ENCODE peak calls at places on chromosomes 1 and 21, in eight cellular contexts. L is uterus, N is psoas muscle, U is astrocyte, B is lower lobe of right lung, T is tibial nerve, M is H1, J is pancreas. Y is an unnamed sample.

GRCh38 chr1:62070384-62071011 is 124.2 kb upstream of the L1TD1 start:
- DNase-seq in L (no peak), N (no peak), U (no peak), B (no peak), T (peak; percentile 13), M (no peak), J (no peak), Y (no peak)

GRCh38 chr1:6424619-6425593 is at the start of gene ESPN:
- DNase-seq in L (no peak), N (no peak), U (no peak), B (no peak), T (no peak), M (peak; percentile 60), J (no peak), Y (no peak)

GRCh38 chr21:33300701-33301631 is 23.8 kb upstream of the IFNAR1 start:
- DNase-seq in L (no peak), N (no peak), U (no peak), B (no peak), T (no peak), M (peak; percentile 27), J (no peak), Y (no peak)

GRCh38 chr1:1148569-1148968 is 25.1 kb upstream of the TTLL10 start:
- DNase-seq in L (no peak), N (no peak), U (no peak), B (no peak), T (no peak), M (no peak), J (no peak), Y (no peak)

GRCh38 chr1:155322571-155322952 is 1.9 kb downstream of the RUSC1 start:
- DNase-seq in L (peak; percentile 53), N (peak; percentile 62), U (no peak), B (peak; percentile 53), T (no peak), M (peak; percentile 73), J (no peak), Y (no peak)

GRCh38 chr1:168970945-168971799 is 135.3 kb upstream of the ATP1B1 start:
- DNase-seq in L (no peak), N (no peak), U (no peak), B (no peak), T (no peak), M (no peak), J (no peak), Y (no peak)

GRCh38 chr1:115175596-115175995 is 86.3 kb upstream of the TSPAN2 start:
- DNase-seq in L (no peak), N (no peak), U (no peak), B (no peak), T (no peak), M (no peak), J (no peak), Y (no peak)

GRCh38 chr1:153612755-153613331 is at the start of gene S100A16:
- DNase-seq in L (peak; percentile 81), N (peak; percentile 88), U (peak; percentile 57), B (peak; percentile 83), T (peak; percentile 56), M (peak; percentile 75), J (peak; percentile 86), Y (peak; percentile 84)

GRCh38 chr21:34113842-34114241 is 40.5 kb downstream of the MRPS6 start:
- DNase-seq in L (no peak), N (no peak), U (no peak), B (no peak), T (no peak), M (no peak), J (no peak), Y (no peak)

GRCh38 chr1:119702384-119702783 is 9.3 kb upstream of the PHGDH start:
- DNase-seq in L (no peak), N (no peak), U (peak; percentile 46), B (no peak), T (no peak), M (no peak), J (no peak), Y (no peak)

GRCh38 chr1:116168277-116169032 is 57.3 kb downstream of the MAB21L3 start:
- DNase-seq in L (peak; percentile 73), N (peak; percentile 92), U (no peak), B (peak; percentile 91), T (peak; percentile 70), M (peak; percentile 92), J (peak; percentile 97), Y (peak; percentile 89)

GRCh38 chr21:46141767-46142580 is 13.4 kb downstream of the FTCD start:
- DNase-seq in L (peak; percentile 20), N (peak; percentile 48), U (no peak), B (peak; percentile 40), T (no peak), M (no peak), J (peak; percentile 24), Y (peak; percentile 60)

DNA sequence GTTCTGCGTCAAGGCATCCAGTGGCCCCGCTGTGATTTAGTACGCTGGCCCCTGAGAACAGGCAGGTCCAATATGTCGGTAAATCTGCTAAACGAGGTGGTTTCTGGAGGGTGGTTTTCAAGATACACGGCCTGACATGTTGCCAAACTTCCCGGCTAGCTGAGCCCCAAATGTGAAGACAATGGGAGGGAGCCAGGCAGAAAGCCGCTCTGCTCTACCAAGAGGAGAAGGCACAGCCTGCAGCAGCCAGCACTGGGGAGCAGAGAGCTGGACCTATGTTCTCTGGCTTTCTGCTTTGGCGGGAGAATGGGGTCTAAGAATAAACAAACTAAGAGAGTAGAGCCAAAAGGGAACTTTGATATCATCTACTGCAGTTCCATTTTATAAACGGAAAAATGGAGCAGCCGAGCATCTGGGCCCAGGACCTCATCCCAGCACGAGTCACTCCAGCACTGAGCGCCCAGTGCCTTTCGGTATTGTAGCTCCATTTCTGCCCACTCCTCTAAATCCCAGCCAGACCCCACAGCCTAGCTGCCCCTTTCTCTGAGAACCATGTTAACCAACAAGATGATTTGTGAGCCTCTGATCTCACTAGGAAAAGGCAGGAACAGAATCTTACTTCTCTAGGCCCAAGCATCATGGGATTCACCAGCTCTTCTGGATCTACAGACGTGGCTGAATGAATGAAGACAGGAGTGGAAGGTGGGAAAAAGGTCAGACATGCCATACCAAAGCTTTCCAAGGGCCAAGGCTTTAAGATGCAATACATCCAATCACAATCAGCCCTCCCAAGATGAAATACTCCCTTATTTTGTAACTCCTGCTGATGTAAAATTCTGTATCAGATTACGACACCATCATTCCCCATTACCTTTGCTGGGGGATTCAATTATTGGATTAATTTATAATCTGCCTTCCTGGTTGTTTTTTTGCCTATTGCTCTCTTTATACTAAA is 81.2 kb downstream of the SSBP3 start:
- DNase-seq in L (peak; percentile 82), N (no peak), U (no peak), B (no peak), T (peak; percentile 27), M (no peak), J (no peak), Y (no peak)
- H3K4me1 ChIP-seq in L (peaks cover 27% of the 10 kb centered on the region), N (peaks cover 75% of the 10 kb centered on the region), U (peaks cover 14% of the 10 kb centered on the region), B (peaks cover 73% of the 10 kb centered on the region), T (no peaks in the 10 kb centered on the region), M (peaks cover 57% of the 10 kb centered on the region), J (peaks cover 13% of the 10 kb centered on the region), Y (peaks cover 70% of the 10 kb centered on the region)

GRCh38 chr1:54571326-54571725 is 23.3 kb downstream of the ACOT11 start:
- DNase-seq in L (no peak), N (no peak), U (no peak), B (no peak), T (no peak), M (no peak), J (no peak), Y (no peak)

GRCh38 chr1:54572236-54572850 is 24.3 kb downstream of the ACOT11 start:
- DNase-seq in L (no peak), N (no peak), U (no peak), B (no peak), T (no peak), M (no peak), J (no peak), Y (no peak)

GRCh38 chr1:54570161-54570560 is 22.1 kb downstream of the ACOT11 start:
- DNase-seq in L (no peak), N (no peak), U (no peak), B (no peak), T (no peak), M (no peak), J (no peak), Y (no peak)

GRCh38 chr1:54569339-54569738 is 21.3 kb downstream of the ACOT11 start:
- DNase-seq in L (no peak), N (no peak), U (no peak), B (no peak), T (no peak), M (no peak), J (no peak), Y (peak; percentile 81)

GRCh38 chr1:54571803-54572202 is 23.8 kb downstream of the ACOT11 start:
- DNase-seq in L (no peak), N (no peak), U (no peak), B (no peak), T (no peak), M (no peak), J (no peak), Y (no peak)
- TF ChIP-seq CTCF in L (no peak), N (no peak), U (no peak), B (no peak), T (no peak), M (peak; percentile 18), J (no peak), Y (no peak)

GRCh38 chr1:201299968-201300367 is 16.7 kb downstream of the PKP1 start:
- DNase-seq in L (no peak), N (no peak), U (peak; percentile 32), B (peak; percentile 63), T (no peak), M (no peak), J (no peak), Y (no peak)
- H3K4me1 ChIP-seq in L (no peaks in the 10 kb centered on the region), N (no peaks in the 10 kb centered on the region), U (peaks cover 6% of the 10 kb centered on the region), B (peaks cover 7% of the 10 kb centered on the region), T (no peaks in the 10 kb centered on the region), M (peaks cover 5% of the 10 kb centered on the region), J (no peaks in the 10 kb centered on the region), Y (peaks cover 17% of the 10 kb centered on the region)

GRCh38 chr1:208047975-208048374 is 137.1 kb upstream of the CD34 start:
- DNase-seq in L (peak; percentile 58), N (peak; percentile 80), U (peak; percentile 26), B (no peak), T (peak; percentile 50), M (no peak), J (no peak), Y (peak; percentile 65)

GRCh38 chr1:208047476-208047934 is 136.6 kb upstream of the CD34 start:
- DNase-seq in L (peak; percentile 91), N (peak; percentile 89), U (peak; percentile 48), B (peak; percentile 64), T (peak; percentile 85), M (no peak), J (no peak), Y (peak; percentile 97)

GRCh38 chr1:208043690-208044089 is 132.8 kb upstream of the CD34 start:
- DNase-seq in L (peak; percentile 73), N (no peak), U (no peak), B (peak; percentile 70), T (no peak), M (no peak), J (peak; percentile 75), Y (no peak)

GRCh38 chr1:208044568-208045241 is 133.8 kb upstream of the CD34 start:
- DNase-seq in L (no peak), N (no peak), U (no peak), B (no peak), T (no peak), M (no peak), J (no peak), Y (no peak)

GRCh38 chr1:208045410-208046252 is 134.7 kb upstream of the CD34 start:
- DNase-seq in L (no peak), N (no peak), U (no peak), B (no peak), T (no peak), M (no peak), J (peak; percentile 82), Y (no peak)
- TF ChIP-seq CTCF in L (no peak), N (peak; percentile 39), U (peak; percentile 5), B (no peak), T (peak; percentile 24), M (peak; percentile 58), J (no peak), Y (no peak)